ENCODE peak calls at places on chromosomes 4 and X, in five cellular contexts. One of them, this sample, is unnamed.

GRCh38 chr4:129094347-129094746 is 1.0 kb upstream of the SCLT1 start:
- DNase-seq in GM12878: no peak
- DNase-seq in HCT116: no peak
- DNase-seq in HepG2: no peak
- DNase-seq in K562: no peak
- DNase-seq in this sample: no peak

GRCh38 chr4:8905773-8906667 is 34.4 kb upstream of the HMX1 start:
- DNase-seq in K562: no peak
- DNase-seq in HCT116: no peak
- DNase-seq in GM12878: no peak
- DNase-seq in HepG2: no peak
- DNase-seq in this sample: peak

GRCh38 chr4:47553329-47554125 is 68.5 kb downstream of the ATP10D start:
- DNase-seq in K562: no peak
- DNase-seq in HepG2: no peak
- DNase-seq in GM12878: no peak
- DNase-seq in HCT116: no peak
- DNase-seq in this sample: no peak

GRCh38 chrX:10240918-10241317 is 84.1 kb downstream of the CLCN4 start:
- DNase-seq in K562: no peak
- DNase-seq in GM12878: no peak
- DNase-seq in HCT116: no peak
- DNase-seq in HepG2: no peak
- DNase-seq in this sample: no peak

GRCh38 chr4:151039733-151040132 is 24.6 kb upstream of the LRBA start:
- DNase-seq in HCT116: no peak
- DNase-seq in HepG2: no peak
- DNase-seq in GM12878: no peak
- DNase-seq in K562: no peak
- DNase-seq in this sample: no peak

GRCh38 chr4:43757147-43757546 is 691.5 kb downstream of the KCTD8 start:
- DNase-seq in K562: peak
- DNase-seq in HepG2: no peak
- DNase-seq in GM12878: no peak
- DNase-seq in HCT116: no peak
- DNase-seq in this sample: no peak

GRCh38 chr4:185421366-185422124 is 4.2 kb downstream of the UFSP2 start:
- DNase-seq in K562: no peak
- DNase-seq in HCT116: no peak
- DNase-seq in GM12878: no peak
- DNase-seq in HepG2: no peak
- DNase-seq in this sample: no peak

GRCh38 chr4:134807231-134807745 is 605.7 kb upstream of the PABPC4L start:
- DNase-seq in HCT116: no peak
- DNase-seq in HepG2: no peak
- DNase-seq in K562: no peak
- DNase-seq in GM12878: no peak
- DNase-seq in this sample: no peak

GRCh38 chr4:173152104-173152503 is 16.5 kb upstream of the GALNT7 start:
- DNase-seq in HCT116: no peak
- DNase-seq in K562: no peak
- DNase-seq in HepG2: no peak
- DNase-seq in GM12878: no peak
- DNase-seq in this sample: no peak

GRCh38 chrX:9644335-9644734 is 121.3 kb downstream of the GPR143 start:
- DNase-seq in HCT116: no peak
- DNase-seq in GM12878: peak
- DNase-seq in HepG2: no peak
- DNase-seq in K562: no peak
- DNase-seq in this sample: no peak

GRCh38 chr4:145931403-145931802 is 7.2 kb downstream of the ZNF827 start:
- DNase-seq in HepG2: no peak
- DNase-seq in GM12878: no peak
- DNase-seq in K562: no peak
- DNase-seq in HCT116: no peak
- DNase-seq in this sample: peak

GRCh38 chr4:89338206-89338605 is 30.6 kb upstream of the GPRIN3 start:
- DNase-seq in GM12878: no peak
- DNase-seq in K562: no peak
- DNase-seq in HCT116: no peak
- DNase-seq in HepG2: no peak
- DNase-seq in this sample: no peak

GRCh38 chrX:46255066-46255465 is 290.2 kb downstream of the ZNF674 start:
- DNase-seq in HCT116: no peak
- DNase-seq in GM12878: no peak
- DNase-seq in HepG2: no peak
- DNase-seq in K562: no peak
- DNase-seq in this sample: no peak

GRCh38 chr4:150569384-150569987 is 12.5 kb upstream of the MAB21L2 start:
- DNase-seq in HCT116: no peak
- DNase-seq in K562: no peak
- DNase-seq in GM12878: no peak
- DNase-seq in HepG2: no peak
- DNase-seq in this sample: no peak

GRCh38 chr4:24091632-24092240 is 201.9 kb upstream of the PPARGC1A start:
- DNase-seq in HepG2: peak
- DNase-seq in GM12878: no peak
- DNase-seq in K562: no peak
- DNase-seq in HCT116: no peak
- DNase-seq in this sample: no peak
- H2AFZ ChIP-seq in HepG2: no peak
- H2AFZ ChIP-seq in GM12878: no peak
- H2AFZ ChIP-seq in K562: no peak
- H2AFZ ChIP-seq in HCT116: no peak
- H2AFZ ChIP-seq in this sample: no peak

GRCh38 chr4:138751290-138751689 is 264.3 kb upstream of the NOCT start:
- DNase-seq in K562: no peak
- DNase-seq in HCT116: no peak
- DNase-seq in GM12878: no peak
- DNase-seq in HepG2: no peak
- DNase-seq in this sample: no peak
- TF ChIP-seq ZBTB33 in K562: no peak
- TF ChIP-seq ZBTB33 in HCT116: no peak
- TF ChIP-seq ZBTB33 in GM12878: no peak
- TF ChIP-seq ZBTB33 in HepG2: no peak
- TF ChIP-seq ZBTB33 in this sample: no peak

GRCh38 chr4:56467284-56468096 is at the start of gene SRP72:
- DNase-seq in HepG2: peak
- DNase-seq in K562: peak
- DNase-seq in GM12878: peak
- DNase-seq in HCT116: peak
- DNase-seq in this sample: peak
- H2AFZ ChIP-seq in HepG2: peak
- H2AFZ ChIP-seq in K562: peak
- H2AFZ ChIP-seq in GM12878: peak
- H2AFZ ChIP-seq in HCT116: no peak
- H2AFZ ChIP-seq in this sample: peak

GRCh38 chr4:168486961-168487820 is 6.9 kb upstream of the DDX60L start:
- DNase-seq in HepG2: no peak
- DNase-seq in GM12878: no peak
- DNase-seq in HCT116: peak
- DNase-seq in K562: no peak
- DNase-seq in this sample: no peak

GRCh38 chr4:168484626-168485025 is 4.3 kb upstream of the DDX60L start:
- DNase-seq in HCT116: no peak
- DNase-seq in GM12878: no peak
- DNase-seq in HepG2: no peak
- DNase-seq in K562: no peak
- DNase-seq in this sample: no peak

GRCh38 chr4:168483786-168484185 is 3.5 kb upstream of the DDX60L start:
- DNase-seq in HepG2: no peak
- DNase-seq in K562: no peak
- DNase-seq in HCT116: no peak
- DNase-seq in GM12878: no peak
- DNase-seq in this sample: no peak

GRCh38 chr4:168487821-168488162 is 7.5 kb upstream of the DDX60L start:
- DNase-seq in GM12878: no peak
- DNase-seq in K562: no peak
- DNase-seq in HepG2: no peak
- DNase-seq in HCT116: no peak
- DNase-seq in this sample: no peak

DNA sequence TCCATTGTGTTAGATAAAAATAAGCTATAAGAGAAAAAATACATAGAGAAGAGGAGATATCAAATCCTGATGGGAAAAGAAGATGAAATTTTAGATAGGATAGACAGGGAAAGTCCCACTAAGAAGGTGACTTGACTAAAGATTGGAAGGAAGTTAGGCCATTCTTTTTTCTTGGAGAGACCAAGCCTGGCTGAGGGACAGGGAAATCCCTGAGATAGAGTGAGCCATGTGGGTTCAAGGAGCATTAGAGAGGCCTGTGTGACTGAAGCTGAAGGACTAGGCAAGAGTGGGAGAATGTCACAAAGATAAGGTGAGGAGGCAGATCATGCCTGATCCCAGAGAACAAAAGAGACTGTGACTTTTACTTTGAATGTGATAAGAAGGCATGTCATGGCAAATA is 5.2 kb upstream of the DDX60L start:
- DNase-seq in GM12878: no peak
- DNase-seq in HepG2: no peak
- DNase-seq in HCT116: no peak
- DNase-seq in K562: no peak
- DNase-seq in this sample: no peak
- TF ChIP-seq ZBTB33 in GM12878: no peak
- TF ChIP-seq ZBTB33 in HepG2: no peak
- TF ChIP-seq ZBTB33 in HCT116: no peak
- TF ChIP-seq ZBTB33 in K562: no peak
- TF ChIP-seq ZBTB33 in this sample: no peak

DNA sequence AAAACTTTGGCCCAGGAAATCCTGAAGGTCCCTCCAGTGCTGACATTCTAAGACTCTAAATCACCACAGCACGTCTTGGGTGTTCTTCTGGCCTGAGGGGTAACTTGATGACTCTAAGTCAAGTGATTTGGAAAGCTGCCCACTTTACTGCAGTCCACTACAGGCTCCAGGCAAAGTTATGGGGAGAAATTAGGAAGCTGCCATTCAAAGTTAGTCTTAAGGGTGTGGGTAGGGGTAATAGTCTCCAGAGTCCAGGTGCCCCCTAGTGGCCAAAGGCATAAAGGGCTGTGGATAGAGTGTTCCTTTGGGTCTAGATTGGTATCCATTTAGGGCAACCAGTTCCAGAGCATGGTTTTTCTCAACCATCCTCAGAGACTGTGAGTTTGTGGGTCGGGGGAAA is 38.7 kb upstream of the SLC16A2 start:
- DNase-seq in HCT116: peak
- DNase-seq in GM12878: peak
- DNase-seq in HepG2: peak
- DNase-seq in K562: peak
- DNase-seq in this sample: peak
- H2AFZ ChIP-seq in HCT116: no peak
- H2AFZ ChIP-seq in GM12878: no peak
- H2AFZ ChIP-seq in HepG2: no peak
- H2AFZ ChIP-seq in K562: no peak
- H2AFZ ChIP-seq in this sample: no peak

GRCh38 chr4:95714571-95714970 is 125.3 kb upstream of the PDHA2 start:
- DNase-seq in K562: no peak
- DNase-seq in GM12878: no peak
- DNase-seq in HepG2: no peak
- DNase-seq in HCT116: no peak
- DNase-seq in this sample: no peak

DNA sequence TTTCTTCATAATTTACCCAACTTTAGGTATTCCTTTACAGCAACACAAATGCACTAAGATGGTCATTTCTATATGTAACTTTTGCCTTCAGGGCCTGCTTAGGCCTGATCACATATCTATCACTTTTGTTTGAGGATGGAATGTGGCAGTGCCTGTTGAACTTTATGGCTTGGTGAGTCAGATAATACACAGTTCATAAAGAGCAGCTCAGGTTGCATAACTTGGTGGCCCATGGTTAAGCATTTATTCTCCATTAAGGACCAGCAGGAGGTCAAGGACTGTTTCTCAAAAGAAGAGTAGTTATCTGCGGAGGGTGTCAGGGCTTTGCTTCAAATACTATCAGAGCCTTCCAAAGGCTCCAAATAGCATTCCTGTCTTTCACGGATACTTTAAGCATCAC is 124.1 kb upstream of the PDHA2 start:
- DNase-seq in HepG2: no peak
- DNase-seq in HCT116: no peak
- DNase-seq in K562: no peak
- DNase-seq in GM12878: no peak
- DNase-seq in this sample: no peak
- TF ChIP-seq ZBTB33 in HepG2: no peak
- TF ChIP-seq ZBTB33 in HCT116: no peak
- TF ChIP-seq ZBTB33 in K562: no peak
- TF ChIP-seq ZBTB33 in GM12878: no peak
- TF ChIP-seq ZBTB33 in this sample: no peak

GRCh38 chr4:73650255-73650654 is 30.0 kb upstream of the RASSF6 start:
- DNase-seq in HepG2: no peak
- DNase-seq in HCT116: no peak
- DNase-seq in K562: no peak
- DNase-seq in GM12878: no peak
- DNase-seq in this sample: no peak
- H2AFZ ChIP-seq in HepG2: no peak
- H2AFZ ChIP-seq in HCT116: no peak
- H2AFZ ChIP-seq in K562: no peak
- H2AFZ ChIP-seq in GM12878: no peak
- H2AFZ ChIP-seq in this sample: no peak

This sample was measured in SK-N-SH.